ENCODE peak calls at places on chromosomes 13 and 19, in seven cellular contexts. One of them, this sample, is unnamed.

GRCh38 chr19:8576273-8576993 is 809 bp downstream of the MYO1F start:
- DNase-seq in COR-L47: no peak
- DNase-seq in fibroblast of the aortic adventitia: no peak
- DNase-seq in H9: no peak
- DNase-seq in kidney epithelial cell: no peak
- DNase-seq in SK-MEL-5: no peak
- DNase-seq in activated naive CD4-positive, alpha-beta T cell treated with anti-CD3 and anti-CD28 coated beads, Interleukin-2, amount 10 ng/mL, durations not matched to agents 7 days and 5 days: peak; percentile 33
- DNase-seq in this sample: no peak

GRCh38 chr13:113904411-113904810 is 40.5 kb upstream of the GAS6 start:
- DNase-seq in kidney epithelial cell: no peak
- DNase-seq in activated naive CD4-positive, alpha-beta T cell treated with anti-CD3 and anti-CD28 coated beads, Interleukin-2, amount 10 ng/mL, durations not matched to agents 7 days and 5 days: peak; percentile 48
- DNase-seq in H9: peak; percentile 65
- DNase-seq in fibroblast of the aortic adventitia: peak; percentile 37
- DNase-seq in SK-MEL-5: peak; percentile 66
- DNase-seq in COR-L47: peak; percentile 46
- DNase-seq in this sample: peak; percentile 73

GRCh38 chr13:34207872-34208271 is 389.9 kb downstream of the RFC3 start:
- DNase-seq in SK-MEL-5: no peak
- DNase-seq in fibroblast of the aortic adventitia: peak; percentile 25
- DNase-seq in kidney epithelial cell: no peak
- DNase-seq in H9: no peak
- DNase-seq in COR-L47: no peak
- DNase-seq in activated naive CD4-positive, alpha-beta T cell treated with anti-CD3 and anti-CD28 coated beads, Interleukin-2, amount 10 ng/mL, durations not matched to agents 7 days and 5 days: no peak
- DNase-seq in this sample: no peak

GRCh38 chr19:48135411-48135810 is 24.8 kb upstream of the PLA2G4C start:
- DNase-seq in H9: no peak
- DNase-seq in fibroblast of the aortic adventitia: no peak
- DNase-seq in activated naive CD4-positive, alpha-beta T cell treated with anti-CD3 and anti-CD28 coated beads, Interleukin-2, amount 10 ng/mL, durations not matched to agents 7 days and 5 days: no peak
- DNase-seq in SK-MEL-5: peak; percentile 63
- DNase-seq in COR-L47: no peak
- DNase-seq in kidney epithelial cell: no peak
- DNase-seq in this sample: no peak

GRCh38 chr19:19405919-19406877 is 723 bp downstream of the GATAD2A start:
- DNase-seq in SK-MEL-5: peak; percentile 24
- DNase-seq in kidney epithelial cell: no peak
- DNase-seq in COR-L47: peak; percentile 23
- DNase-seq in activated naive CD4-positive, alpha-beta T cell treated with anti-CD3 and anti-CD28 coated beads, Interleukin-2, amount 10 ng/mL, durations not matched to agents 7 days and 5 days: peak; percentile 71
- DNase-seq in H9: peak; percentile 51
- DNase-seq in fibroblast of the aortic adventitia: peak; percentile 71
- DNase-seq in this sample: peak; percentile 41

GRCh38 chr13:77853701-77854100 is 64.9 kb downstream of the EDNRB start:
- DNase-seq in fibroblast of the aortic adventitia: no peak
- DNase-seq in kidney epithelial cell: no peak
- DNase-seq in activated naive CD4-positive, alpha-beta T cell treated with anti-CD3 and anti-CD28 coated beads, Interleukin-2, amount 10 ng/mL, durations not matched to agents 7 days and 5 days: no peak
- DNase-seq in SK-MEL-5: peak; percentile 99
- DNase-seq in H9: peak; percentile 59
- DNase-seq in COR-L47: no peak
- DNase-seq in this sample: no peak

GRCh38 chr19:19040417-19040816 is 7.0 kb downstream of the ARMC6 start:
- DNase-seq in COR-L47: no peak
- DNase-seq in fibroblast of the aortic adventitia: peak; percentile 98
- DNase-seq in kidney epithelial cell: no peak
- DNase-seq in activated naive CD4-positive, alpha-beta T cell treated with anti-CD3 and anti-CD28 coated beads, Interleukin-2, amount 10 ng/mL, durations not matched to agents 7 days and 5 days: no peak
- DNase-seq in H9: no peak
- DNase-seq in SK-MEL-5: no peak
- DNase-seq in this sample: peak; percentile 23

GRCh38 chr19:33236696-33237390 is 11.2 kb upstream of the SLC7A10 start:
- DNase-seq in COR-L47: no peak
- DNase-seq in SK-MEL-5: no peak
- DNase-seq in activated naive CD4-positive, alpha-beta T cell treated with anti-CD3 and anti-CD28 coated beads, Interleukin-2, amount 10 ng/mL, durations not matched to agents 7 days and 5 days: no peak
- DNase-seq in fibroblast of the aortic adventitia: no peak
- DNase-seq in H9: no peak
- DNase-seq in kidney epithelial cell: no peak
- DNase-seq in this sample: no peak

GRCh38 chr13:113297370-113297871 is 382 bp downstream of the LAMP1 start:
- DNase-seq in activated naive CD4-positive, alpha-beta T cell treated with anti-CD3 and anti-CD28 coated beads, Interleukin-2, amount 10 ng/mL, durations not matched to agents 7 days and 5 days: peak; percentile 69
- DNase-seq in H9: peak; percentile 45
- DNase-seq in kidney epithelial cell: no peak
- DNase-seq in SK-MEL-5: peak; percentile 31
- DNase-seq in COR-L47: no peak
- DNase-seq in fibroblast of the aortic adventitia: peak; percentile 14
- DNase-seq in this sample: no peak

GRCh38 chr19:46713781-46714522 is 3.0 kb downstream of the PRKD2 start:
- DNase-seq in activated naive CD4-positive, alpha-beta T cell treated with anti-CD3 and anti-CD28 coated beads, Interleukin-2, amount 10 ng/mL, durations not matched to agents 7 days and 5 days: peak; percentile 90
- DNase-seq in fibroblast of the aortic adventitia: peak; percentile 77
- DNase-seq in COR-L47: peak; percentile 92
- DNase-seq in H9: peak; percentile 94
- DNase-seq in SK-MEL-5: peak; percentile 22
- DNase-seq in kidney epithelial cell: no peak
- DNase-seq in this sample: peak; percentile 91

GRCh38 chr19:6729573-6730152 is 7.7 kb downstream of the GPR108 start:
- DNase-seq in H9: no peak
- DNase-seq in SK-MEL-5: no peak
- DNase-seq in COR-L47: no peak
- DNase-seq in activated naive CD4-positive, alpha-beta T cell treated with anti-CD3 and anti-CD28 coated beads, Interleukin-2, amount 10 ng/mL, durations not matched to agents 7 days and 5 days: no peak
- DNase-seq in kidney epithelial cell: no peak
- DNase-seq in fibroblast of the aortic adventitia: no peak
- DNase-seq in this sample: no peak

GRCh38 chr13:79943633-79944032 is 397.3 kb downstream of the SPRY2 start:
- DNase-seq in activated naive CD4-positive, alpha-beta T cell treated with anti-CD3 and anti-CD28 coated beads, Interleukin-2, amount 10 ng/mL, durations not matched to agents 7 days and 5 days: no peak
- DNase-seq in kidney epithelial cell: no peak
- DNase-seq in H9: no peak
- DNase-seq in SK-MEL-5: no peak
- DNase-seq in fibroblast of the aortic adventitia: no peak
- DNase-seq in COR-L47: no peak
- DNase-seq in this sample: no peak

GRCh38 chr19:5587071-5587455 is 19.3 kb upstream of the TINCR start:
- DNase-seq in COR-L47: no peak
- DNase-seq in kidney epithelial cell: no peak
- DNase-seq in activated naive CD4-positive, alpha-beta T cell treated with anti-CD3 and anti-CD28 coated beads, Interleukin-2, amount 10 ng/mL, durations not matched to agents 7 days and 5 days: no peak
- DNase-seq in fibroblast of the aortic adventitia: no peak
- DNase-seq in SK-MEL-5: no peak
- DNase-seq in H9: no peak
- DNase-seq in this sample: no peak

GRCh38 chr13:106619688-106620555 is 52.0 kb upstream of the ARGLU1 start:
- DNase-seq in fibroblast of the aortic adventitia: peak; percentile 72
- DNase-seq in activated naive CD4-positive, alpha-beta T cell treated with anti-CD3 and anti-CD28 coated beads, Interleukin-2, amount 10 ng/mL, durations not matched to agents 7 days and 5 days: peak; percentile 25
- DNase-seq in H9: peak; percentile 51
- DNase-seq in kidney epithelial cell: peak; percentile 29
- DNase-seq in COR-L47: peak; percentile 75
- DNase-seq in SK-MEL-5: peak; percentile 74
- DNase-seq in this sample: peak; percentile 25

GRCh38 chr13:79197933-79198332 is 208.1 kb downstream of the RBM26 start:
- DNase-seq in fibroblast of the aortic adventitia: no peak
- DNase-seq in activated naive CD4-positive, alpha-beta T cell treated with anti-CD3 and anti-CD28 coated beads, Interleukin-2, amount 10 ng/mL, durations not matched to agents 7 days and 5 days: no peak
- DNase-seq in kidney epithelial cell: no peak
- DNase-seq in H9: no peak
- DNase-seq in COR-L47: no peak
- DNase-seq in SK-MEL-5: no peak
- DNase-seq in this sample: no peak

GRCh38 chr19:15419413-15420025 is 731 bp upstream of the AKAP8L start:
- DNase-seq in H9: no peak
- DNase-seq in kidney epithelial cell: no peak
- DNase-seq in COR-L47: no peak
- DNase-seq in fibroblast of the aortic adventitia: no peak
- DNase-seq in SK-MEL-5: no peak
- DNase-seq in activated naive CD4-positive, alpha-beta T cell treated with anti-CD3 and anti-CD28 coated beads, Interleukin-2, amount 10 ng/mL, durations not matched to agents 7 days and 5 days: no peak
- DNase-seq in this sample: no peak

GRCh38 chr13:99639126-99639525 is 137.9 kb downstream of the TM9SF2 start:
- DNase-seq in activated naive CD4-positive, alpha-beta T cell treated with anti-CD3 and anti-CD28 coated beads, Interleukin-2, amount 10 ng/mL, durations not matched to agents 7 days and 5 days: no peak
- DNase-seq in fibroblast of the aortic adventitia: no peak
- DNase-seq in COR-L47: no peak
- DNase-seq in SK-MEL-5: peak; percentile 73
- DNase-seq in kidney epithelial cell: no peak
- DNase-seq in H9: no peak
- DNase-seq in this sample: no peak

GRCh38 chr19:18156268-18156667 is 3.3 kb downstream of the PIK3R2 start:
- DNase-seq in activated naive CD4-positive, alpha-beta T cell treated with anti-CD3 and anti-CD28 coated beads, Interleukin-2, amount 10 ng/mL, durations not matched to agents 7 days and 5 days: no peak
- DNase-seq in SK-MEL-5: no peak
- DNase-seq in kidney epithelial cell: no peak
- DNase-seq in COR-L47: no peak
- DNase-seq in H9: no peak
- DNase-seq in fibroblast of the aortic adventitia: no peak
- DNase-seq in this sample: no peak

GRCh38 chr13:91133941-91134772 is 213.3 kb upstream of the MIR17HG start:
- DNase-seq in fibroblast of the aortic adventitia: peak; percentile 48
- DNase-seq in H9: peak; percentile 53
- DNase-seq in SK-MEL-5: peak; percentile 88
- DNase-seq in activated naive CD4-positive, alpha-beta T cell treated with anti-CD3 and anti-CD28 coated beads, Interleukin-2, amount 10 ng/mL, durations not matched to agents 7 days and 5 days: peak; percentile 33
- DNase-seq in COR-L47: peak; percentile 36
- DNase-seq in kidney epithelial cell: no peak
- DNase-seq in this sample: peak; percentile 68

GRCh38 chr13:105670179-105671015 is 865.1 kb downstream of the EFNB2 start:
- DNase-seq in kidney epithelial cell: peak; percentile 61
- DNase-seq in activated naive CD4-positive, alpha-beta T cell treated with anti-CD3 and anti-CD28 coated beads, Interleukin-2, amount 10 ng/mL, durations not matched to agents 7 days and 5 days: no peak
- DNase-seq in COR-L47: no peak
- DNase-seq in H9: no peak
- DNase-seq in fibroblast of the aortic adventitia: no peak
- DNase-seq in SK-MEL-5: no peak
- DNase-seq in this sample: no peak

GRCh38 chr19:18865973-18866799 is 29.8 kb downstream of the CERS1 start:
- DNase-seq in activated naive CD4-positive, alpha-beta T cell treated with anti-CD3 and anti-CD28 coated beads, Interleukin-2, amount 10 ng/mL, durations not matched to agents 7 days and 5 days: peak; percentile 63
- DNase-seq in kidney epithelial cell: no peak
- DNase-seq in fibroblast of the aortic adventitia: peak; percentile 50
- DNase-seq in SK-MEL-5: peak; percentile 52
- DNase-seq in COR-L47: no peak
- DNase-seq in H9: peak; percentile 81
- DNase-seq in this sample: peak; percentile 67

GRCh38 chr13:46751811-46752635 is 44.9 kb downstream of the ESD start:
- DNase-seq in COR-L47: no peak
- DNase-seq in H9: no peak
- DNase-seq in activated naive CD4-positive, alpha-beta T cell treated with anti-CD3 and anti-CD28 coated beads, Interleukin-2, amount 10 ng/mL, durations not matched to agents 7 days and 5 days: peak; percentile 69
- DNase-seq in fibroblast of the aortic adventitia: peak; percentile 20
- DNase-seq in SK-MEL-5: no peak
- DNase-seq in kidney epithelial cell: no peak
- DNase-seq in this sample: peak; percentile 54

GRCh38 chr13:82802528-82802927 is 1079.7 kb downstream of the SLITRK1 start:
- DNase-seq in COR-L47: no peak
- DNase-seq in SK-MEL-5: no peak
- DNase-seq in H9: no peak
- DNase-seq in fibroblast of the aortic adventitia: no peak
- DNase-seq in kidney epithelial cell: no peak
- DNase-seq in activated naive CD4-positive, alpha-beta T cell treated with anti-CD3 and anti-CD28 coated beads, Interleukin-2, amount 10 ng/mL, durations not matched to agents 7 days and 5 days: no peak
- DNase-seq in this sample: no peak

GRCh38 chr13:54301085-54301484 is 1272.5 kb downstream of the OLFM4 start:
- DNase-seq in fibroblast of the aortic adventitia: no peak
- DNase-seq in activated naive CD4-positive, alpha-beta T cell treated with anti-CD3 and anti-CD28 coated beads, Interleukin-2, amount 10 ng/mL, durations not matched to agents 7 days and 5 days: no peak
- DNase-seq in SK-MEL-5: peak; percentile 31
- DNase-seq in kidney epithelial cell: no peak
- DNase-seq in COR-L47: no peak
- DNase-seq in H9: no peak
- DNase-seq in this sample: no peak

GRCh38 chr19:40411125-40411842 is 1.9 kb downstream of the PRX start:
- DNase-seq in SK-MEL-5: no peak
- DNase-seq in COR-L47: no peak
- DNase-seq in kidney epithelial cell: no peak
- DNase-seq in H9: no peak
- DNase-seq in fibroblast of the aortic adventitia: no peak
- DNase-seq in activated naive CD4-positive, alpha-beta T cell treated with anti-CD3 and anti-CD28 coated beads, Interleukin-2, amount 10 ng/mL, durations not matched to agents 7 days and 5 days: no peak
- DNase-seq in this sample: no peak

GRCh38 chr13:110402301-110403069 is 95.4 kb downstream of the COL4A2 start:
- DNase-seq in activated naive CD4-positive, alpha-beta T cell treated with anti-CD3 and anti-CD28 coated beads, Interleukin-2, amount 10 ng/mL, durations not matched to agents 7 days and 5 days: no peak
- DNase-seq in SK-MEL-5: no peak
- DNase-seq in kidney epithelial cell: no peak
- DNase-seq in COR-L47: no peak
- DNase-seq in H9: no peak
- DNase-seq in fibroblast of the aortic adventitia: no peak
- DNase-seq in this sample: no peak

This sample was measured in dermis microvascular lymphatic vessel endothelial cell.